ENCODE peak calls at places on chromosomes 11 and 22, in seven cellular contexts. B is glutamatergic neuron; T is AG04450; A is ACHN; C is stimulated activated CD8-positive, alpha-beta memory T cell treated with anti-CD3 and anti-CD28 coated beads, Interleukin-4, amount 100 ng/mL, for 4 hours; R is activated CD4-positive, alpha-beta T cell treated with anti-CD3 and anti-CD28 coated beads, Interleukin-2, amount 50 U/mL, for 24 hours; S is CD4-positive, alpha-beta T cell. Z is an unnamed sample.

GRCh38 chr22:40107756-40108437 is 69.8 kb upstream of the TNRC6B start:
- DNase-seq in B (no peak), T (no peak), A (peak; percentile 70), C (no peak), R (no peak), S (no peak), Z (no peak)

GRCh38 chr11:45246241-45246640 is 39.9 kb downstream of the SYT13 start:
- DNase-seq in B (no peak), T (no peak), A (no peak), C (no peak), R (no peak), S (no peak), Z (no peak)

GRCh38 chr11:44066732-44067131 is 662 bp downstream of the ACCS start:
- DNase-seq in B (no peak), T (peak; percentile 21), A (peak; percentile 45), C (no peak), R (no peak), S (no peak), Z (no peak)

GRCh38 chr11:125918140-125918840 is 14.0 kb downstream of the DDX25 start:
- DNase-seq in B (no peak), T (no peak), A (no peak), C (no peak), R (no peak), S (no peak), Z (no peak)

GRCh38 chr11:13691296-13691899 is 22.9 kb downstream of the FAR1 start:
- DNase-seq in B (no peak), T (no peak), A (no peak), C (no peak), R (no peak), S (no peak), Z (no peak)

GRCh38 chr11:10993186-10993585 is 135.3 kb upstream of the ZBED5 start:
- DNase-seq in B (no peak), T (no peak), A (no peak), C (no peak), R (no peak), S (no peak), Z (no peak)

GRCh38 chr11:85766801-85767200 is 44.1 kb downstream of the SYTL2 start:
- DNase-seq in B (no peak), T (no peak), A (no peak), C (no peak), R (no peak), S (no peak), Z (no peak)

GRCh38 chr11:64124147-64124546 is 41.8 kb downstream of the MACROD1 start:
- DNase-seq in B (no peak), T (no peak), A (no peak), C (no peak), R (no peak), S (no peak), Z (no peak)

GRCh38 chr22:24510694-24511625 is 15.8 kb downstream of the UPB1 start:
- DNase-seq in B (no peak), T (no peak), A (peak; percentile 49), C (no peak), R (no peak), S (no peak), Z (no peak)

GRCh38 chr22:49705216-49705600 is 122.5 kb downstream of the BRD1 start:
- DNase-seq in B (no peak), T (no peak), A (no peak), C (no peak), R (no peak), S (no peak), Z (no peak)

GRCh38 chr11:9568854-9569587 is 4.4 kb upstream of the WEE1 start:
- DNase-seq in B (no peak), T (peak; percentile 58), A (peak; percentile 72), C (no peak), R (no peak), S (no peak), Z (no peak)

GRCh38 chr11:8768625-8769333 is 86.2 kb downstream of the RPL27A start:
- DNase-seq in B (no peak), T (no peak), A (peak; percentile 33), C (no peak), R (no peak), S (no peak), Z (no peak)

GRCh38 chr11:74070713-74071506 is 62.0 kb upstream of the UCP3 start:
- DNase-seq in B (no peak), T (no peak), A (no peak), C (no peak), R (no peak), S (no peak), Z (peak; percentile 84)

GRCh38 chr11:79265756-79266322 is 175.0 kb downstream of the TENM4 start:
- DNase-seq in B (no peak), T (no peak), A (no peak), C (no peak), R (no peak), S (no peak), Z (no peak)

GRCh38 chr22:19085233-19086043 is 36.8 kb downstream of the DGCR2 start:
- DNase-seq in B (no peak), T (no peak), A (peak; percentile 46), C (no peak), R (no peak), S (no peak), Z (no peak)

GRCh38 chr11:31959711-31960110 is 131.2 kb upstream of the RCN1 start:
- DNase-seq in B (no peak), T (no peak), A (no peak), C (no peak), R (no peak), S (no peak), Z (no peak)

GRCh38 chr11:113817626-113818025 is 38.0 kb downstream of the CLDN25 start:
- DNase-seq in B (no peak), T (no peak), A (no peak), C (no peak), R (no peak), S (no peak), Z (no peak)

Z was measured in NCI-H1092.